ENCODE peak calls at places on chromosomes 7 and 10, in four cellular contexts. A is H9, F is PC-3, E is cardiac muscle cell. L is an unnamed sample. For H3K27me3, the result is how much of the 10 kb centered on the place peaks cover.

GRCh38 chr7:43674559-43675436 is 54.5 kb downstream of the COA1 start:
- DNase-seq in A (no peak), F (peak), E (peak), L (no peak)

GRCh38 chr10:92903633-92904032 is 55.3 kb downstream of the EXOC6 start:
- DNase-seq in A (no peak), F (no peak), E (no peak), L (no peak)

GRCh38 chr7:35725280-35725680 is 30.3 kb upstream of the HERPUD2 start:
- DNase-seq in A (no peak), F (no peak), E (no peak), L (no peak)

GRCh38 chr7:10708447-10708846 is 265.2 kb upstream of the PHF14 start:
- DNase-seq in A (peak), F (peak), E (no peak), L (peak)

GRCh38 chr10:71232089-71232998 is 20.0 kb downstream of the UNC5B start:
- DNase-seq in A (no peak), F (no peak), E (peak), L (no peak)

GRCh38 chr7:146557971-146558469 is 441.4 kb downstream of the CNTNAP2 start:
- DNase-seq in A (no peak), F (no peak), E (no peak), L (no peak)

GRCh38 chr10:101214446-101215396 is 14.5 kb downstream of the LBX1 start:
- DNase-seq in A (peak), F (peak), E (peak), L (peak)

GRCh38 chr7:20783716-20784310 is 2.9 kb downstream of the SP8 start:
- DNase-seq in A (peak), F (peak), E (no peak), L (peak)

GRCh38 chr7:119935418-119936025 is 337.5 kb upstream of the KCND2 start:
- DNase-seq in A (no peak), F (peak), E (peak), L (no peak)

GRCh38 chr10:73359492-73359891 is 828 bp upstream of the CFAP70 start:
- DNase-seq in A (no peak), F (peak), E (no peak), L (no peak)

GRCh38 chr7:22395222-22395621 is 38.3 kb upstream of the RAPGEF5 start:
- DNase-seq in A (no peak), F (no peak), E (no peak), L (no peak)

GRCh38 chr7:100372256-100372655 is 1.0 kb upstream of the PILRA start:
- DNase-seq in A (no peak), F (no peak), E (peak), L (no peak)

GRCh38 chr10:58698777-58699356 is 186.2 kb downstream of the BICC1 start:
- DNase-seq in A (no peak), F (no peak), E (peak), L (no peak)

GRCh38 chr10:97915761-97916160 is 66.1 kb downstream of the GOLGA7B start:
- DNase-seq in A (no peak), F (no peak), E (no peak), L (no peak)

GRCh38 chr10:130884456-130884855 is 427.1 kb downstream of the TCERG1L start:
- DNase-seq in A (no peak), F (no peak), E (no peak), L (no peak)

GRCh38 chr7:152706465-152706864 is 30.5 kb upstream of the XRCC2 start:
- DNase-seq in A (no peak), F (no peak), E (no peak), L (no peak)

GRCh38 chr10:52951819-52952218 is 179.2 kb upstream of the MBL2 start:
- DNase-seq in A (peak), F (peak), E (peak), L (peak)

GRCh38 chr10:132107947-132108877 is 42.5 kb downstream of the JAKMIP3 start:
- DNase-seq in A (peak), F (no peak), E (no peak), L (no peak)

GRCh38 chr10:26269754-26270153 is 53.2 kb downstream of the GAD2 start:
- DNase-seq in A (no peak), F (peak), E (peak), L (peak)

GRCh38 chr10:77513783-77514331 is 123.8 kb downstream of the KCNMA1 start:
- DNase-seq in A (peak), F (peak), E (peak), L (no peak)

GRCh38 chr7:138726288-138726687 is 25.1 kb upstream of the SVOPL start:
- DNase-seq in A (peak), F (peak), E (no peak), L (peak)

GRCh38 chr10:23412223-23412622 is 26.7 kb upstream of the OTUD1 start:
- DNase-seq in A (no peak), F (peak), E (peak), L (no peak)

GRCh38 chr10:78588194-78588811 is 480.5 kb upstream of the ZMIZ1 start:
- DNase-seq in A (peak), F (no peak), E (peak), L (no peak)

GRCh38 chr7:20929199-20929598 is 142.5 kb upstream of the SP8 start:
- DNase-seq in A (no peak), F (no peak), E (no peak), L (no peak)

GRCh38 chr7:30975257-30975899 is 11.6 kb downstream of the GHRHR start:
- DNase-seq in A (no peak), F (no peak), E (no peak), L (no peak)

GRCh38 chr10:130915065-130915464 is 396.5 kb downstream of the TCERG1L start:
- DNase-seq in A (no peak), F (no peak), E (no peak), L (no peak)

GRCh38 chr10:121245799-121246198 is 352.4 kb downstream of the FGFR2 start:
- DNase-seq in A (no peak), F (no peak), E (no peak), L (no peak)

GRCh38 chr10:99913831-99914235 is 95.9 kb downstream of the DNMBP start:
- DNase-seq in A (peak), F (no peak), E (no peak), L (no peak)

GRCh38 chr7:144386741-144387140 is 16.8 kb downstream of the NOBOX start:
- DNase-seq in A (no peak), F (no peak), E (peak), L (no peak)

GRCh38 chr7:106570948-106571418 is 90.0 kb downstream of the CCDC71L start:
- DNase-seq in A (no peak), F (no peak), E (no peak), L (no peak)

GRCh38 chr7:137940656-137941518 is 61.0 kb downstream of the CREB3L2 start:
- DNase-seq in A (no peak), F (no peak), E (peak), L (no peak)

GRCh38 chr10:47255866-47256265 is 44.1 kb upstream of the GDF10 start:
- DNase-seq in A (no peak), F (no peak), E (no peak), L (no peak)

GRCh38 chr7:37265006-37265405 is 183.7 kb downstream of the ELMO1 start:
- DNase-seq in A (no peak), F (no peak), E (no peak), L (no peak)

GRCh38 chr7:12610899-12611298 is 40.4 kb downstream of the SCIN start:
- DNase-seq in A (no peak), F (peak), E (no peak), L (no peak)

GRCh38 chr10:103479135-103479534 is at the start of gene CALHM3:
- DNase-seq in A (no peak), F (peak), E (no peak), L (no peak)

GRCh38 chr10:132443605-132443997 is 46.6 kb downstream of the PWWP2B start:
- DNase-seq in A (no peak), F (peak), E (peak), L (peak)

GRCh38 chr7:66281678-66282593 is 76.8 kb downstream of the TPST1 start:
- DNase-seq in A (no peak), F (peak), E (peak), L (no peak)

GRCh38 chr7:75688200-75689136 is 50.3 kb downstream of the HIP1 start:
- DNase-seq in A (no peak), F (no peak), E (no peak), L (no peak)

GRCh38 chr7:66078067-66078466 is 2.4 kb downstream of the ASL start:
- DNase-seq in A (no peak), F (no peak), E (no peak), L (no peak)

GRCh38 chr7:144384555-144385245 is 18.8 kb downstream of the NOBOX start:
- DNase-seq in A (peak), F (peak), E (peak), L (no peak)

GRCh38 chr10:60454336-60454735 is 64.7 kb upstream of the ANK3 start:
- DNase-seq in A (no peak), F (no peak), E (no peak), L (no peak)
- H3K27ac ChIP-seq in A (no peak), F (no peak), E (no peak), L (no peak)

DNA sequence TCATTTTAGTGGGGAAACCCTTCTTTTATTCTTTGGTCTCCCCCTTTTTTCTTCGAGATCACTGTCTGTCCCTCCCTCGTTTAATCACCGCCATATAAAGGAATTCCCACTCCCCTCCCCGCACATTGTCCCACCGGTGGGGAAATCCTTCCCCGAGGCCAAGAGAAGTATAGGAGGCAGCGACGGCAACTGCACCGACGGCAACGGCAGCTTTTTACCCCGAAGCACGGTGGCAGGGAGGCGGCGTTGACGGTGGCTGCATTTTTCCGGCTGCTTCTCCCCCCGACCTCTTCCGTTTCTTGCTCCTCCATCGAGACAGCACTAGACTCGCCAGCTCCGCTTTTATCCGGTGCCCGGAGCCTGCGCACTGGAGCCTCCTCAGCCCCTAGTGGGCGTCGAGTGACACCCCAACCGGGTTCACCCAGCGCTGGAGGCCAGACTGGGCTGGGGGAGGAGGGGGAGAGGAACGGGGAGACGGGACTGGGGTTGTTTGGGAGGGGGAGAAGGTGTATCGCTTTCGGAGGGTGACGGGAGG is 655 bp upstream of the KMT2E start:
- DNase-seq in A (peak), F (peak), E (peak), L (peak)
- TF ChIP-seq CTCF in A (peak), F (peak), E (peak), L (peak)

GRCh38 chr10:7410800-7411670 is at the start of gene SFMBT2:
- DNase-seq in A (peak), F (peak), E (peak), L (no peak)
- H3K27me3 ChIP-seq in A (under half), F (under half), E (half or more), L (under half)

GRCh38 chr7:111756687-111757178 is 194.4 kb upstream of the IMMP2L start:
- DNase-seq in A (peak), F (no peak), E (peak), L (no peak)
- H3K27ac ChIP-seq in A (no peak), F (no peak), E (no peak), L (no peak)

GRCh38 chr10:128210215-128211063 is 84.2 kb upstream of the MKI67 start:
- DNase-seq in A (peak), F (peak), E (peak), L (peak)
- TF ChIP-seq CTCF in A (peak), F (peak), E (peak), L (peak)

GRCh38 chr10:110209926-110210662 is 2.7 kb downstream of the MXI1 start:
- DNase-seq in A (peak), F (peak), E (peak), L (peak)

GRCh38 chr10:110210663-110211454 is 3.5 kb downstream of the MXI1 start:
- DNase-seq in A (peak), F (peak), E (peak), L (peak)

GRCh38 chr10:110214380-110214826 is 7.0 kb downstream of the MXI1 start:
- DNase-seq in A (no peak), F (no peak), E (no peak), L (no peak)

GRCh38 chr10:110211455-110211843 is 4.0 kb downstream of the MXI1 start:
- DNase-seq in A (no peak), F (no peak), E (no peak), L (no peak)

DNA sequence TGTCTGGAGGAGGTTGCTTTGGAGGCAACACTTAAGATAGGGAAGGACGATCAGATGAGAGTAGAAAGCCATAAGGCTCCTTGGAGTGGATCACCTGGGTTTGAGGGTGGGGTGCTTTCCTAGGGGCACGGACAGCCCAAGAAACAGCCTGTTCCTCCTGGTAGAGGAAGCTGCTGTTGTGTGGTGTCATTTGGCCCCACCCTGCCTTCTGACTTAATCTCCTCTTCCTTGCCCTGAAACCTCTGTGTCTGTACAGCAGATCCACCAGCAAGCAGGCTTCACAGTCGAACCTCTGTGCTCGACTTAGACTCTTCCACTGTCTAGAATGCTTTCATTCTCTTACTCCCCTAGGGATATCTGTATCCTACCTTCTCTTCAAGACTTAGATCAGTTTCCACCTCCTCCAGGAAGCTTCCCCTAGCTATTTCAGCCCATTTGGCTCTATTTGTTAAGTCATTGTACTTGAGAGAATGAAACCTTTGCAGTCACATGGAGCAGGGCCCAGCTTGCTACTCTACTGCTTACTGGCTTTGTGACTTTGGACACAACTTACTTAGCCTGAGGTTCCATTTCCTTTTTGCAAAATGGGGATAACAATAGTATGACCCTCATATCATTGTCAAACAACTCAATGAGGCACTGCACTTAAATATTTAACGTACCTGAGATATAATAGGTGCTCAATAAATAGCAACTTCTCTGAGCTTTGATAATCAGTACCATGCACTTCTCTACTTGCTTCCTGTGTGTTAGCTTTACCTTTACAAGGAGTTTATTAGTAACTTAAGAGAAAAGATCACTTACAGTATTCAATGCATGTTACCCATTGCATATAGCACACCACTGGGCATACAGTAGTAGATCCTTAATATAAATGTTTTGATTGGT is 5.0 kb downstream of the MXI1 start:
- DNase-seq in A (no peak), F (no peak), E (no peak), L (peak)
- H3K27me3 ChIP-seq in A (under half), F (under half), E (under half), L (under half)

DNA sequence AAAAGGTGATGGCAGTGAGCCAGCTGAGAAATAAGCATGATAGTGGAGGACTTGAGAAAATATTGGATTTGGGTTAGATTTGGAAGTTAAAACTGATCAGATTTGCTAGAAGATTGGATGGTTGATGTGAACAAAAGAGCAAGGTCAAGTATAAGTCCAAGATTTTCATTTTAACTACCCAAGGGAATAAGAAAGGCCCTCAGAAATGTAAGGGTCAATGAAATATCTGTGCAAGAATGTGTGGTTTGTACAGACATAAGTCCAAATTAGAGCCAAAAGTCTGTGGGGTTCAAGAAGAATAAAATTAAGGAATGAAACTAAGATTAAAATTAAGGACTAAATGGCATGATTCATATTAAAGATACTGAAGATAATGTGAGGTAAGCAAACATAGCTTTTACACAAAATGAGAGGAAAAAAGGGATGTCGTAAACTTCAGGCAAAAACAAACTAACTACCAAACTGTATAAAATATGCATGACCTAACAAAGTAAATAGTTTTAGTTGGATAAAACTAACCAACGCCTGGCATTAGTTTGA is 78.4 kb upstream of the CACNA2D1 start:
- DNase-seq in A (no peak), F (peak), E (peak), L (no peak)
- H3K27ac ChIP-seq in A (no peak), F (no peak), E (no peak), L (no peak)

DNA sequence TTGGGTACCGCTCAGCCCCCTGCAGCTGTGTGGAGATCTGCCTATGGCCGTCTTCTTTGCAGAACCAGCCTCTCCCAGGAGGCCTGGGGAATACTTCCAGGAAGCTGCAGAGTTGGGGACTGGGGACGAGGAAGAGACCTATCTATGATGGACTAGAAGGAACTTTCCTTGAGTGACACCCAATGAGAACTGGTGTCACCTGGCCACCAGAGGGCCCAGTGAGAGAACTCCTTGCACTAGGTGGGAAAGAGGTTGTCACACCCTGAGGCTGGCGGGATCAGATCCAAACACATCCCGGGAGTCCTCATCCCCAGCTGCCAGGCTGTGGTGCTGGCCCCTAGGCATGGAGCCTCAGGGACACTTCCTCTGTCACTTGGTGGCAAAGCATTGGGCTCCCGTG is 4.9 kb upstream of the GRID2IP start:
- DNase-seq in A (peak), F (peak), E (no peak), L (peak)
- TF ChIP-seq CTCF in A (peak), F (peak), E (no peak), L (peak)

DNA sequence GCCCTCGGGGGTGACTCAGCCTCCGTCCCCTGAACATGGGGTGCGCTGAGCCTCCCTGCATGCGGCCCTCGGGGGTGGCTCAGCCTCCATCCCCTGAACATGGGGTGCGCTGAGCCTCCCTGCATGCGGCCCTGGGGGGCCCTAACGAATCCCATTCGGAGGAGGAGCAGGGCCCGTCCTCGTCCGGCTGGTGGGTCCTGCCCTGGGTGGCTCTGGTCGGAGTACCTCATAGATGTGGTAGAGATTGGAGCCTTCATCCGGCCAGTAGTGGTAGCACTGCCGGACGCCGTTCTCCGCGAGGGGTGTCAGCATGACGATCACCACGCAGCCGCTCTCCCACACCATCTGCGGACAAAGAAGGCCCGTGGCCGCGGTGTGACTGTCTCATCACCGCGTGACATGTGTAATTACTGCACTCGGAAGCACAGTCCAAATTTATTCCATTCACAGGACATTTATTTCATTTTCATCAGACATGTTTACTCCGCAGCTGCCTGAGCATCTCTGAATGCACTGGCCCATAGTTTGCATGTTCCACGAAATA is 241.1 kb downstream of the DNAJB6 start:
- DNase-seq in A (no peak), F (no peak), E (no peak), L (no peak)
- H3K27me3 ChIP-seq in A (under half), F (under half), E (under half), L (under half)

L was measured in WERI-Rb-1.